ENCODE peak calls at places on chromosomes 12 and 14, in five cellular contexts. L, G, D, H and K are unnamed samples.
A peak's percentile ranks its signal among the peaks of the same experiment; 100 is the strongest.

GRCh38 chr12:3034067-3034750 is 43.0 kb upstream of the TSPAN9 start:
- DNase-seq in H (peak; percentile 31), G (peak; percentile 39), L (peak; percentile 58), D (peak; percentile 64), K (peak; percentile 66)

GRCh38 chr14:54420478-54421116 is 20.6 kb downstream of the CNIH1 start:
- DNase-seq in G (peak; percentile 47), H (peak; percentile 36), D (no peak), L (no peak), K (no peak)

GRCh38 chr14:35332517-35333346 is 40.5 kb downstream of the PSMA6 start:
- DNase-seq in H (no peak), D (no peak), G (peak; percentile 35), L (peak; percentile 66), K (no peak)

GRCh38 chr14:24310666-24311604 is at the start of gene LTB4R:
- DNase-seq in L (peak; percentile 79), D (peak; percentile 76), H (peak; percentile 42), G (no peak), K (no peak)

GRCh38 chr14:20295067-20295466 is 10.7 kb downstream of the TTC5 start:
- DNase-seq in H (no peak), D (peak; percentile 3), G (no peak), L (no peak), K (no peak)

GRCh38 chr14:65496178-65496993 is 83.9 kb downstream of the FUT8 start:
- DNase-seq in G (peak; percentile 15), L (no peak), D (no peak), H (no peak), K (no peak)

GRCh38 chr14:69261761-69262331 is 1.9 kb downstream of the GALNT16 start:
- DNase-seq in L (no peak), H (no peak), D (no peak), G (no peak), K (no peak)

GRCh38 chr14:85963486-85963885 is 433.5 kb downstream of the FLRT2 start:
- DNase-seq in H (no peak), L (no peak), D (no peak), G (no peak), K (no peak)

GRCh38 chr12:118749656-118750055 is 231.7 kb upstream of the SRRM4 start:
- DNase-seq in G (no peak), D (no peak), L (no peak), H (no peak), K (no peak)

GRCh38 chr12:32273063-32273521 is 126.3 kb upstream of the FGD4 start:
- DNase-seq in D (no peak), G (no peak), H (no peak), L (no peak), K (no peak)

GRCh38 chr14:38316922-38317321 is 61.0 kb upstream of the CLEC14A start:
- DNase-seq in H (no peak), D (no peak), G (no peak), L (no peak), K (no peak)

GRCh38 chr12:12885060-12885792 is 6.1 kb upstream of the GPRC5A start:
- DNase-seq in L (no peak), H (no peak), D (no peak), G (no peak), K (no peak)

GRCh38 chr12:66803972-66804371 is 125.1 kb upstream of the GRIP1 start:
- DNase-seq in G (no peak), H (no peak), D (no peak), L (no peak), K (no peak)

GRCh38 chr14:89276424-89276975 is 140.5 kb downstream of the FOXN3 start:
- DNase-seq in L (no peak), G (peak; percentile 46), D (peak; percentile 28), H (peak; percentile 34), K (no peak)